ENCODE peak calls at places on chromosomes 7 and 10, in five cellular contexts. M is cardiac fibroblast, U is H7, R is Peyer's patch, D is coronary artery. L is an unnamed sample.

GRCh38 chr10:60521974-60522405 is 132.3 kb upstream of the ANK3 start:
- DNase-seq in D (no peak), R (no peak), M (peak; percentile 53), U (no peak), L (no peak)

GRCh38 chr7:105185290-105186010 is 171.4 kb downstream of the KMT2E start:
- DNase-seq in D (no peak), U (no peak), M (no peak), R (no peak), L (no peak)

GRCh38 chr7:140691368-140692045 is 5.0 kb upstream of the NDUFB2 start:
- DNase-seq in U (peak; percentile 77), R (no peak), M (no peak), D (no peak), L (no peak)

GRCh38 chr10:48767752-48768450 is 83.2 kb downstream of the WDFY4 start:
- DNase-seq in D (peak; percentile 33), U (no peak), M (no peak), R (no peak), L (no peak)

GRCh38 chr10:1529806-1530413 is 207.4 kb downstream of the ADARB2 start:
- DNase-seq in R (no peak), D (no peak), M (no peak), U (no peak), L (no peak)

GRCh38 chr7:134044682-134045081 is 82.5 kb upstream of the LRGUK start:
- DNase-seq in M (peak; percentile 36), R (no peak), U (no peak), D (no peak), L (no peak)

GRCh38 chr10:102434251-102434913 is 2.0 kb upstream of the CUEDC2 start:
- DNase-seq in R (no peak), D (no peak), U (peak; percentile 59), M (peak; percentile 85), L (no peak)

GRCh38 chr7:96952974-96953391 is 52.4 kb upstream of the DLX6 start:
- DNase-seq in D (no peak), U (no peak), M (no peak), R (no peak), L (no peak)

GRCh38 chr10:92972066-92972870 is 88.3 kb upstream of the CYP26C1 start:
- DNase-seq in D (no peak), M (peak; percentile 66), R (no peak), U (no peak), L (no peak)

GRCh38 chr10:131056781-131057180 is 254.7 kb downstream of the TCERG1L start:
- DNase-seq in M (no peak), U (no peak), D (peak; percentile 54), R (no peak), L (no peak)

GRCh38 chr7:74449809-74450397 is 3.8 kb upstream of the GTF2IRD1 start:
- DNase-seq in R (peak; percentile 66), D (no peak), M (peak; percentile 61), U (peak; percentile 95), L (peak; percentile 44)

GRCh38 chr7:152178405-152179058 is 153.1 kb downstream of the GALNT11 start:
- DNase-seq in D (no peak), R (no peak), U (no peak), M (no peak), L (no peak)

GRCh38 chr10:34696423-34696822 is 118.7 kb downstream of the PARD3 start:
- DNase-seq in M (peak; percentile 44), R (no peak), U (no peak), D (no peak), L (no peak)

GRCh38 chr7:15674586-15674985 is 11.9 kb downstream of the MEOX2 start:
- DNase-seq in M (no peak), D (no peak), R (no peak), U (no peak), L (no peak)

GRCh38 chr10:89534826-89535166 is 598 bp downstream of the SLC16A12 start:
- DNase-seq in U (no peak), R (no peak), D (no peak), M (no peak), L (no peak)
- H3K4me3 ChIP-seq in U (peak overlapping the region; percentile 64), R (no peak overlapping the region), D (peak overlapping the region; percentile 76), M (peak overlapping the region; percentile 56), L (no peak overlapping the region)

GRCh38 chr7:128909605-128910568 is 622 bp downstream of the KCP start:
- DNase-seq in M (peak; percentile 68), D (peak; percentile 71), R (no peak), U (peak; percentile 86), L (no peak)
- H3K4me3 ChIP-seq in M (peak overlapping the region; percentile 42), D (peak overlapping the region; percentile 65), R (no peak overlapping the region), U (peak overlapping the region; percentile 67), L (no peak overlapping the region)

GRCh38 chr7:139092090-139092796 is 17.3 kb downstream of the ZC3HAV1 start:
- DNase-seq in D (no peak), U (no peak), M (no peak), R (no peak), L (no peak)

GRCh38 chr7:139091677-139091996 is 17.9 kb downstream of the ZC3HAV1 start:
- DNase-seq in R (no peak), U (no peak), D (no peak), M (no peak), L (no peak)

GRCh38 chr7:139095194-139095659 is 14.3 kb downstream of the ZC3HAV1 start:
- DNase-seq in R (peak; percentile 84), U (peak; percentile 36), D (no peak), M (no peak), L (peak; percentile 97)

GRCh38 chr7:139094030-139094429 is 15.5 kb downstream of the ZC3HAV1 start:
- DNase-seq in M (no peak), D (no peak), U (no peak), R (no peak), L (no peak)

GRCh38 chr7:139094596-139094995 is 14.9 kb downstream of the ZC3HAV1 start:
- DNase-seq in U (no peak), D (no peak), R (peak; percentile 25), M (no peak), L (no peak)
- H3K4me3 ChIP-seq in U (no peak overlapping the region), D (no peak overlapping the region), R (peak overlapping the region; percentile 6), M (no peak overlapping the region), L (peak overlapping the region; percentile 90)

DNA sequence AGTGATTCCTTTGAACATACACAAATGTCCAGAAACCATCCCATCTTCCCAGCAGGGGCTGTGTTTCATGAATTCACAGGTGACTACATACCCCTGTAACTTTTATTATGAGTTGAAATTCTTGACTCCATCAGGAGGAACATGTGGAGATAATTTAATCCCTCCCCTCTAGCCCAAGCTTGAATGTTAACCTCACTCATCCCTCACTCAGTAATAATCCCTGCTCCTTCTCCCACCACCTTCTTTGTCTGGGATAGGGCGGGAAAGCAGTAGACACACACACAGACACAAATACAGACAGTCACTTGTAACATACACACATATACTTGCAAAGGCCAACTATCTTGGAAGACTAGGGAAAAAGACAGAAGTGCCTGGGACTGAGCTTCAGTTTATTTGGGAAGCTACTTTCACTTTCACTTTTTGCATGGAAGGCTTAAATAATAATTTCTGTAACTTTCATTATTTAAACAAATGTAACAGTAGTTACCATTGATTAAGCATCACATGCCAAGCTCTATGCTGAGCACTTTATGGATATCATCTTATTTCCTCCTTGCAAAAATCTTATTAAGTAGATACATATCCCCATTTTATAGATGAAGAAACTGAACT is 7.3 kb downstream of the AASS start:
- DNase-seq in D (no peak), R (no peak), U (peak; percentile 26), M (no peak), L (no peak)
- H3K4me3 ChIP-seq in D (peak overlapping the region; percentile 64), R (no peak overlapping the region), U (no peak overlapping the region), M (peak overlapping the region; percentile 11), L (peak overlapping the region; percentile 29)

GRCh38 chr10:17453035-17453376 is 1.4 kb downstream of the ST8SIA6 start:
- DNase-seq in R (no peak), D (no peak), U (no peak), M (no peak), L (no peak)
- H3K4me3 ChIP-seq in R (no peak overlapping the region), D (peak overlapping the region; percentile 69), U (peak overlapping the region; percentile 67), M (no peak overlapping the region), L (peak overlapping the region; percentile 85)

GRCh38 chr10:69338547-69339450 is 60.5 kb downstream of the HK1 start:
- DNase-seq in U (no peak), D (no peak), R (no peak), M (peak; percentile 41), L (no peak)
- H3K4me3 ChIP-seq in U (no peak overlapping the region), D (peak overlapping the region; percentile 50), R (no peak overlapping the region), M (no peak overlapping the region), L (no peak overlapping the region)

GRCh38 chr10:7561216-7561893 is 105.4 kb downstream of the ITIH5 start:
- DNase-seq in R (no peak), M (peak; percentile 63), D (no peak), U (peak; percentile 51), L (no peak)
- H3K4me3 ChIP-seq in R (no peak overlapping the region), M (no peak overlapping the region), D (peak overlapping the region; percentile 57), U (no peak overlapping the region), L (no peak overlapping the region)

GRCh38 chr7:155598810-155599210 is 45.7 kb upstream of the RBM33 start:
- DNase-seq in R (peak; percentile 85), M (peak; percentile 76), U (peak; percentile 85), D (peak; percentile 49), L (peak; percentile 63)
- H3K4me3 ChIP-seq in R (peak overlapping the region; percentile 1), M (no peak overlapping the region), U (no peak overlapping the region), D (no peak overlapping the region), L (no peak overlapping the region)

DNA sequence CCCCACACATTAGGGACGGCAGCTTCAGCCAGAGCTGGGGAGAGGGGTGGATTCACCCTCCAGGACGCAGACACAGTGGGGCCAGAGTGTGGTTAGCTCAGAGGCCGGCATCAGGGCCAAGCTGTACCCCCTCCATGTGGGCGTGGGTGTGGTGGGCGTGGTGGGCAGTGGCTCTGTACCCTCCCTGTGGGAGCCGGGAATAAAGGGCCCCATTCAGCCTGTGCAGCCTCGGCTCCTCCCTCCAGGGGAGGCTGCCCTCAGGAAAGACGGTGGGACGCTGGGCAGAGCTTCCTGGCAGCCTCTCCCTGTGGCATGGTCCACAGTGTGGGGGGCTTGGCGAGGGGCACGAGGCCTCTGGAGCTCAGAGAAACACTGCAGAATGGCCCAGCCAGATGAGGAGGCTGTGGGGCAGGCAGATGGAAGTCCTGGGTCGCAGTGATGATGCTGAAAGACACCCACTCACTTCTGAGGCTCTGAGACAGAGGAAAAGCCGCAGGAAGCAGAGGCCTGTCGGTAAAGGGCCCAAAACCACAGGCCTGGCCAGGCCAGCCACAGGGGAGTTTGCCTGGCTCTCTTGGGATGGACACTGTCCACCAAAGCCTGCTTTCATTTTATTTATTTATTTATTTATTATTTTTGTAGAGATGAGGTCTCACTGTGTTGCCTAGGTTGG is 108.0 kb downstream of the SH3PXD2A start:
- DNase-seq in U (no peak), D (no peak), M (no peak), R (no peak), L (no peak)
- H3K4me3 ChIP-seq in U (no peak overlapping the region), D (no peak overlapping the region), M (no peak overlapping the region), R (no peak overlapping the region), L (no peak overlapping the region)

DNA sequence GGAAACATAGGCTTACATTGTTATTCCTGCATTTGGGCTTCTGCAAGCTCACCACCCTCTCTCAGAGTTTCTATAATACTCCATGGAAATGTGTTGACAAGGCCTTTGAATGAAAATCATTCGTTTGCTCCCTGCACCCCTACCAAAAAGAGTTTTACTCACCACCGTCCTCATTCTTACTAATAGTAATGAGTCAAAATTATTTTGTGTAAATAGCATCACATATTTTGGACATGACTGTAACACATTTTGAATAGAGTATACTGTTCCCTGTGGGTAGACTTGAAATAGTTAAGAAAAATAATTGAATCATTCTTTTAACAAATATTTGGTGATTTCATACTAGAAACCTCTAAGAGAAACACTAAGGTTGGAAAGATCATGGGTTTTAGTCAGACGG is 84.6 kb downstream of the AKAP9 start:
- DNase-seq in M (peak; percentile 29), R (no peak), D (no peak), U (no peak), L (no peak)
- H3K4me3 ChIP-seq in M (no peak overlapping the region), R (no peak overlapping the region), D (no peak overlapping the region), U (no peak overlapping the region), L (no peak overlapping the region)